ENCODE peak calls at places on chromosomes 2 and 18, in six cellular contexts. One of them, this sample, is unnamed.

GRCh38 chr2:109209412-109209811 is 80.4 kb downstream of the SH3RF3 start:
- DNase-seq in cerebellar cortex: no peak
- DNase-seq in NCI-H510A treated with DMSO at 0.1 percent for 48 hours: no peak
- DNase-seq in HS-5: peak; percentile 68
- DNase-seq in esophagus muscularis mucosa: no peak
- DNase-seq in NCI-H446 treated with DMSO at 0.1 percent for 48 hours: peak; percentile 23
- DNase-seq in this sample: no peak

GRCh38 chr2:56448403-56448998 is 264.7 kb downstream of the CCDC85A start:
- DNase-seq in cerebellar cortex: no peak
- DNase-seq in NCI-H510A treated with DMSO at 0.1 percent for 48 hours: no peak
- DNase-seq in HS-5: no peak
- DNase-seq in esophagus muscularis mucosa: no peak
- DNase-seq in NCI-H446 treated with DMSO at 0.1 percent for 48 hours: no peak
- DNase-seq in this sample: no peak

GRCh38 chr18:23257686-23258565 is 122.6 kb downstream of the CABLES1 start:
- DNase-seq in cerebellar cortex: no peak
- DNase-seq in NCI-H510A treated with DMSO at 0.1 percent for 48 hours: no peak
- DNase-seq in HS-5: no peak
- DNase-seq in esophagus muscularis mucosa: no peak
- DNase-seq in NCI-H446 treated with DMSO at 0.1 percent for 48 hours: no peak
- DNase-seq in this sample: no peak

GRCh38 chr18:36501100-36501499 is 203.6 kb downstream of the FHOD3 start:
- DNase-seq in cerebellar cortex: no peak
- DNase-seq in NCI-H510A treated with DMSO at 0.1 percent for 48 hours: no peak
- DNase-seq in HS-5: no peak
- DNase-seq in esophagus muscularis mucosa: no peak
- DNase-seq in NCI-H446 treated with DMSO at 0.1 percent for 48 hours: peak; percentile 77
- DNase-seq in this sample: no peak

GRCh38 chr18:32424696-32425095 is 46.0 kb downstream of the GAREM1 start:
- DNase-seq in cerebellar cortex: no peak
- DNase-seq in NCI-H510A treated with DMSO at 0.1 percent for 48 hours: no peak
- DNase-seq in HS-5: no peak
- DNase-seq in esophagus muscularis mucosa: no peak
- DNase-seq in NCI-H446 treated with DMSO at 0.1 percent for 48 hours: no peak
- DNase-seq in this sample: no peak

GRCh38 chr18:47545613-47546012 is 294.2 kb upstream of the SKOR2 start:
- DNase-seq in cerebellar cortex: no peak
- DNase-seq in NCI-H510A treated with DMSO at 0.1 percent for 48 hours: no peak
- DNase-seq in HS-5: no peak
- DNase-seq in esophagus muscularis mucosa: no peak
- DNase-seq in NCI-H446 treated with DMSO at 0.1 percent for 48 hours: no peak
- DNase-seq in this sample: no peak

GRCh38 chr2:20175267-20175666 is 49.7 kb downstream of the SDC1 start:
- DNase-seq in cerebellar cortex: no peak
- DNase-seq in NCI-H510A treated with DMSO at 0.1 percent for 48 hours: no peak
- DNase-seq in HS-5: no peak
- DNase-seq in esophagus muscularis mucosa: no peak
- DNase-seq in NCI-H446 treated with DMSO at 0.1 percent for 48 hours: no peak
- DNase-seq in this sample: no peak

GRCh38 chr2:233059797-233060499 is at the start of gene INPP5D:
- DNase-seq in cerebellar cortex: no peak
- DNase-seq in NCI-H510A treated with DMSO at 0.1 percent for 48 hours: no peak
- DNase-seq in HS-5: no peak
- DNase-seq in esophagus muscularis mucosa: no peak
- DNase-seq in NCI-H446 treated with DMSO at 0.1 percent for 48 hours: no peak
- DNase-seq in this sample: peak; percentile 65

GRCh38 chr2:2570871-2571270 is 239.8 kb upstream of the MYT1L start:
- DNase-seq in cerebellar cortex: no peak
- DNase-seq in NCI-H510A treated with DMSO at 0.1 percent for 48 hours: no peak
- DNase-seq in HS-5: no peak
- DNase-seq in esophagus muscularis mucosa: no peak
- DNase-seq in NCI-H446 treated with DMSO at 0.1 percent for 48 hours: no peak
- DNase-seq in this sample: peak; percentile 32

GRCh38 chr2:64374686-64375085 is 79.3 kb upstream of the LGALSL start:
- DNase-seq in cerebellar cortex: no peak
- DNase-seq in NCI-H510A treated with DMSO at 0.1 percent for 48 hours: no peak
- DNase-seq in HS-5: no peak
- DNase-seq in esophagus muscularis mucosa: no peak
- DNase-seq in NCI-H446 treated with DMSO at 0.1 percent for 48 hours: no peak
- DNase-seq in this sample: peak; percentile 53

GRCh38 chr2:54658548-54659207 is 64.8 kb upstream of the EML6 start:
- DNase-seq in cerebellar cortex: no peak
- DNase-seq in NCI-H510A treated with DMSO at 0.1 percent for 48 hours: no peak
- DNase-seq in HS-5: no peak
- DNase-seq in esophagus muscularis mucosa: no peak
- DNase-seq in NCI-H446 treated with DMSO at 0.1 percent for 48 hours: no peak
- DNase-seq in this sample: no peak

GRCh38 chr2:134662751-134663150 is 56.0 kb downstream of the TMEM163 start:
- DNase-seq in cerebellar cortex: no peak
- DNase-seq in NCI-H510A treated with DMSO at 0.1 percent for 48 hours: no peak
- DNase-seq in HS-5: no peak
- DNase-seq in esophagus muscularis mucosa: peak; percentile 62
- DNase-seq in NCI-H446 treated with DMSO at 0.1 percent for 48 hours: no peak
- DNase-seq in this sample: no peak

GRCh38 chr2:111185496-111186022 is 64.8 kb downstream of the BCL2L11 start:
- DNase-seq in cerebellar cortex: no peak
- DNase-seq in NCI-H510A treated with DMSO at 0.1 percent for 48 hours: peak; percentile 49
- DNase-seq in HS-5: no peak
- DNase-seq in esophagus muscularis mucosa: no peak
- DNase-seq in NCI-H446 treated with DMSO at 0.1 percent for 48 hours: no peak
- DNase-seq in this sample: peak; percentile 66

GRCh38 chr2:101777337-101777736 is 79.8 kb downstream of the MAP4K4 start:
- DNase-seq in cerebellar cortex: peak; percentile 78
- DNase-seq in NCI-H510A treated with DMSO at 0.1 percent for 48 hours: no peak
- DNase-seq in HS-5: no peak
- DNase-seq in esophagus muscularis mucosa: peak; percentile 47
- DNase-seq in NCI-H446 treated with DMSO at 0.1 percent for 48 hours: no peak
- DNase-seq in this sample: no peak

GRCh38 chr2:10039658-10040410 is 3.5 kb upstream of the KLF11 start:
- DNase-seq in cerebellar cortex: peak; percentile 95
- DNase-seq in NCI-H510A treated with DMSO at 0.1 percent for 48 hours: no peak
- DNase-seq in HS-5: no peak
- DNase-seq in esophagus muscularis mucosa: no peak
- DNase-seq in NCI-H446 treated with DMSO at 0.1 percent for 48 hours: peak; percentile 90
- DNase-seq in this sample: peak; percentile 69

GRCh38 chr2:26651458-26652155 is 10.4 kb upstream of the CIB4 start:
- DNase-seq in cerebellar cortex: no peak
- DNase-seq in NCI-H510A treated with DMSO at 0.1 percent for 48 hours: no peak
- DNase-seq in HS-5: no peak
- DNase-seq in esophagus muscularis mucosa: no peak
- DNase-seq in NCI-H446 treated with DMSO at 0.1 percent for 48 hours: no peak
- DNase-seq in this sample: no peak

GRCh38 chr2:19753314-19753713 is 148.5 kb downstream of the TTC32 start:
- DNase-seq in cerebellar cortex: no peak
- DNase-seq in NCI-H510A treated with DMSO at 0.1 percent for 48 hours: no peak
- DNase-seq in HS-5: no peak
- DNase-seq in esophagus muscularis mucosa: no peak
- DNase-seq in NCI-H446 treated with DMSO at 0.1 percent for 48 hours: no peak
- DNase-seq in this sample: no peak

GRCh38 chr2:235618039-235618438 is 124.2 kb downstream of the AGAP1 start:
- DNase-seq in cerebellar cortex: no peak
- DNase-seq in NCI-H510A treated with DMSO at 0.1 percent for 48 hours: no peak
- DNase-seq in HS-5: no peak
- DNase-seq in esophagus muscularis mucosa: no peak
- DNase-seq in NCI-H446 treated with DMSO at 0.1 percent for 48 hours: no peak
- DNase-seq in this sample: no peak

GRCh38 chr2:99255491-99256318 is at the start of gene LYG2:
- DNase-seq in cerebellar cortex: no peak
- DNase-seq in NCI-H510A treated with DMSO at 0.1 percent for 48 hours: no peak
- DNase-seq in HS-5: no peak
- DNase-seq in esophagus muscularis mucosa: no peak
- DNase-seq in NCI-H446 treated with DMSO at 0.1 percent for 48 hours: no peak
- DNase-seq in this sample: no peak

GRCh38 chr18:61605376-61606067 is 272.3 kb downstream of the CDH20 start:
- DNase-seq in cerebellar cortex: peak; percentile 82
- DNase-seq in NCI-H510A treated with DMSO at 0.1 percent for 48 hours: no peak
- DNase-seq in HS-5: no peak
- DNase-seq in esophagus muscularis mucosa: no peak
- DNase-seq in NCI-H446 treated with DMSO at 0.1 percent for 48 hours: peak; percentile 62
- DNase-seq in this sample: no peak

GRCh38 chr18:58762781-58763171 is 91.5 kb downstream of the MALT1 start:
- DNase-seq in cerebellar cortex: no peak
- DNase-seq in NCI-H510A treated with DMSO at 0.1 percent for 48 hours: no peak
- DNase-seq in HS-5: no peak
- DNase-seq in esophagus muscularis mucosa: peak; percentile 75
- DNase-seq in NCI-H446 treated with DMSO at 0.1 percent for 48 hours: no peak
- DNase-seq in this sample: no peak

GRCh38 chr18:7370812-7371211 is 139.9 kb downstream of the LRRC30 start:
- DNase-seq in cerebellar cortex: no peak
- DNase-seq in NCI-H510A treated with DMSO at 0.1 percent for 48 hours: no peak
- DNase-seq in HS-5: no peak
- DNase-seq in esophagus muscularis mucosa: no peak
- DNase-seq in NCI-H446 treated with DMSO at 0.1 percent for 48 hours: no peak
- DNase-seq in this sample: peak; percentile 59

GRCh38 chr2:144513388-144514100 is 6.4 kb downstream of the ZEB2 start:
- DNase-seq in cerebellar cortex: no peak
- DNase-seq in NCI-H510A treated with DMSO at 0.1 percent for 48 hours: no peak
- DNase-seq in HS-5: no peak
- DNase-seq in esophagus muscularis mucosa: no peak
- DNase-seq in NCI-H446 treated with DMSO at 0.1 percent for 48 hours: no peak
- DNase-seq in this sample: peak; percentile 56